ENCODE peak calls at places on chromosomes 11 and 22, in ten cellular contexts. One of them, this sample, is unnamed.

GRCh38 chr11:88175004-88175706 is at the start of gene RAB38:
- DNase-seq in stimulated activated CD4-positive, alpha-beta T cell treated with anti-CD3 and anti-CD28 coated beads, Interleukin-2, amount 100 ng/mL, for 24 hours: peak; percentile 49
- DNase-seq in head of caudate nucleus: no peak
- DNase-seq in activated naive CD4-positive, alpha-beta T cell treated with anti-CD3 and anti-CD28 coated beads for 36 hours: peak; percentile 35
- DNase-seq in NCI-H510A treated with DMSO at 0.1 percent for 48 hours: peak; percentile 62
- DNase-seq in kidney epithelial cell: no peak
- DNase-seq in stomach: peak; percentile 64
- DNase-seq in GDM1: no peak
- DNase-seq in cardiac fibroblast: peak; percentile 20
- DNase-seq in activated naive CD8-positive, alpha-beta T cell treated with anti-CD3 and anti-CD28 coated beads for 36 hours: peak; percentile 58
- DNase-seq in this sample: no peak

GRCh38 chr11:110491577-110492352 is 62.0 kb downstream of the FDX1 start:
- DNase-seq in NCI-H510A treated with DMSO at 0.1 percent for 48 hours: peak; percentile 53
- DNase-seq in stomach: no peak
- DNase-seq in activated naive CD4-positive, alpha-beta T cell treated with anti-CD3 and anti-CD28 coated beads for 36 hours: no peak
- DNase-seq in head of caudate nucleus: no peak
- DNase-seq in cardiac fibroblast: no peak
- DNase-seq in activated naive CD8-positive, alpha-beta T cell treated with anti-CD3 and anti-CD28 coated beads for 36 hours: no peak
- DNase-seq in GDM1: no peak
- DNase-seq in stimulated activated CD4-positive, alpha-beta T cell treated with anti-CD3 and anti-CD28 coated beads, Interleukin-2, amount 100 ng/mL, for 24 hours: no peak
- DNase-seq in kidney epithelial cell: no peak
- DNase-seq in this sample: no peak

GRCh38 chr11:296976-297665 is 2.2 kb downstream of the IFITM5 start:
- DNase-seq in activated naive CD8-positive, alpha-beta T cell treated with anti-CD3 and anti-CD28 coated beads for 36 hours: peak; percentile 59
- DNase-seq in NCI-H510A treated with DMSO at 0.1 percent for 48 hours: no peak
- DNase-seq in activated naive CD4-positive, alpha-beta T cell treated with anti-CD3 and anti-CD28 coated beads for 36 hours: no peak
- DNase-seq in kidney epithelial cell: no peak
- DNase-seq in cardiac fibroblast: no peak
- DNase-seq in stimulated activated CD4-positive, alpha-beta T cell treated with anti-CD3 and anti-CD28 coated beads, Interleukin-2, amount 100 ng/mL, for 24 hours: peak; percentile 14
- DNase-seq in GDM1: no peak
- DNase-seq in head of caudate nucleus: no peak
- DNase-seq in stomach: no peak
- DNase-seq in this sample: peak; percentile 3

GRCh38 chr22:50622723-50623327 is 5.1 kb downstream of the ARSA start:
- DNase-seq in head of caudate nucleus: no peak
- DNase-seq in stimulated activated CD4-positive, alpha-beta T cell treated with anti-CD3 and anti-CD28 coated beads, Interleukin-2, amount 100 ng/mL, for 24 hours: no peak
- DNase-seq in cardiac fibroblast: no peak
- DNase-seq in kidney epithelial cell: no peak
- DNase-seq in stomach: peak; percentile 92
- DNase-seq in activated naive CD4-positive, alpha-beta T cell treated with anti-CD3 and anti-CD28 coated beads for 36 hours: no peak
- DNase-seq in GDM1: no peak
- DNase-seq in activated naive CD8-positive, alpha-beta T cell treated with anti-CD3 and anti-CD28 coated beads for 36 hours: no peak
- DNase-seq in NCI-H510A treated with DMSO at 0.1 percent for 48 hours: peak; percentile 82
- DNase-seq in this sample: no peak

GRCh38 chr11:69569306-69570200 is 71.4 kb upstream of the CCND1 start:
- DNase-seq in stomach: no peak
- DNase-seq in head of caudate nucleus: no peak
- DNase-seq in kidney epithelial cell: no peak
- DNase-seq in activated naive CD8-positive, alpha-beta T cell treated with anti-CD3 and anti-CD28 coated beads for 36 hours: no peak
- DNase-seq in GDM1: no peak
- DNase-seq in NCI-H510A treated with DMSO at 0.1 percent for 48 hours: no peak
- DNase-seq in activated naive CD4-positive, alpha-beta T cell treated with anti-CD3 and anti-CD28 coated beads for 36 hours: no peak
- DNase-seq in stimulated activated CD4-positive, alpha-beta T cell treated with anti-CD3 and anti-CD28 coated beads, Interleukin-2, amount 100 ng/mL, for 24 hours: no peak
- DNase-seq in cardiac fibroblast: no peak
- DNase-seq in this sample: no peak

GRCh38 chr22:37419916-37420655 is 7.2 kb downstream of the ELFN2 start:
- DNase-seq in kidney epithelial cell: no peak
- DNase-seq in cardiac fibroblast: no peak
- DNase-seq in stimulated activated CD4-positive, alpha-beta T cell treated with anti-CD3 and anti-CD28 coated beads, Interleukin-2, amount 100 ng/mL, for 24 hours: peak; percentile 47
- DNase-seq in activated naive CD4-positive, alpha-beta T cell treated with anti-CD3 and anti-CD28 coated beads for 36 hours: peak; percentile 54
- DNase-seq in GDM1: no peak
- DNase-seq in head of caudate nucleus: no peak
- DNase-seq in activated naive CD8-positive, alpha-beta T cell treated with anti-CD3 and anti-CD28 coated beads for 36 hours: peak; percentile 46
- DNase-seq in NCI-H510A treated with DMSO at 0.1 percent for 48 hours: no peak
- DNase-seq in stomach: no peak
- DNase-seq in this sample: no peak

GRCh38 chr11:9633674-9634073 is 30.2 kb upstream of the SWAP70 start:
- DNase-seq in stimulated activated CD4-positive, alpha-beta T cell treated with anti-CD3 and anti-CD28 coated beads, Interleukin-2, amount 100 ng/mL, for 24 hours: no peak
- DNase-seq in NCI-H510A treated with DMSO at 0.1 percent for 48 hours: no peak
- DNase-seq in GDM1: peak; percentile 54
- DNase-seq in head of caudate nucleus: no peak
- DNase-seq in cardiac fibroblast: no peak
- DNase-seq in activated naive CD8-positive, alpha-beta T cell treated with anti-CD3 and anti-CD28 coated beads for 36 hours: no peak
- DNase-seq in stomach: no peak
- DNase-seq in activated naive CD4-positive, alpha-beta T cell treated with anti-CD3 and anti-CD28 coated beads for 36 hours: no peak
- DNase-seq in kidney epithelial cell: no peak
- DNase-seq in this sample: no peak

GRCh38 chr11:36364551-36364950 is 68.5 kb downstream of the PRR5L start:
- DNase-seq in GDM1: no peak
- DNase-seq in stomach: no peak
- DNase-seq in cardiac fibroblast: no peak
- DNase-seq in NCI-H510A treated with DMSO at 0.1 percent for 48 hours: no peak
- DNase-seq in activated naive CD8-positive, alpha-beta T cell treated with anti-CD3 and anti-CD28 coated beads for 36 hours: no peak
- DNase-seq in activated naive CD4-positive, alpha-beta T cell treated with anti-CD3 and anti-CD28 coated beads for 36 hours: no peak
- DNase-seq in stimulated activated CD4-positive, alpha-beta T cell treated with anti-CD3 and anti-CD28 coated beads, Interleukin-2, amount 100 ng/mL, for 24 hours: no peak
- DNase-seq in head of caudate nucleus: no peak
- DNase-seq in kidney epithelial cell: no peak
- DNase-seq in this sample: no peak

GRCh38 chr11:59138643-59139042 is 4.0 kb upstream of the FAM111A start:
- DNase-seq in stimulated activated CD4-positive, alpha-beta T cell treated with anti-CD3 and anti-CD28 coated beads, Interleukin-2, amount 100 ng/mL, for 24 hours: no peak
- DNase-seq in GDM1: no peak
- DNase-seq in kidney epithelial cell: no peak
- DNase-seq in head of caudate nucleus: no peak
- DNase-seq in activated naive CD8-positive, alpha-beta T cell treated with anti-CD3 and anti-CD28 coated beads for 36 hours: no peak
- DNase-seq in activated naive CD4-positive, alpha-beta T cell treated with anti-CD3 and anti-CD28 coated beads for 36 hours: no peak
- DNase-seq in cardiac fibroblast: no peak
- DNase-seq in stomach: no peak
- DNase-seq in NCI-H510A treated with DMSO at 0.1 percent for 48 hours: no peak
- DNase-seq in this sample: no peak

GRCh38 chr22:48889209-48889830 is 938.4 kb downstream of the BRD1 start:
- DNase-seq in head of caudate nucleus: no peak
- DNase-seq in stimulated activated CD4-positive, alpha-beta T cell treated with anti-CD3 and anti-CD28 coated beads, Interleukin-2, amount 100 ng/mL, for 24 hours: no peak
- DNase-seq in GDM1: no peak
- DNase-seq in stomach: no peak
- DNase-seq in kidney epithelial cell: no peak
- DNase-seq in cardiac fibroblast: no peak
- DNase-seq in activated naive CD8-positive, alpha-beta T cell treated with anti-CD3 and anti-CD28 coated beads for 36 hours: no peak
- DNase-seq in activated naive CD4-positive, alpha-beta T cell treated with anti-CD3 and anti-CD28 coated beads for 36 hours: no peak
- DNase-seq in NCI-H510A treated with DMSO at 0.1 percent for 48 hours: no peak
- DNase-seq in this sample: no peak

GRCh38 chr11:105486929-105487328 is 122.9 kb upstream of the GRIA4 start:
- DNase-seq in kidney epithelial cell: no peak
- DNase-seq in stomach: no peak
- DNase-seq in GDM1: no peak
- DNase-seq in head of caudate nucleus: no peak
- DNase-seq in activated naive CD8-positive, alpha-beta T cell treated with anti-CD3 and anti-CD28 coated beads for 36 hours: no peak
- DNase-seq in NCI-H510A treated with DMSO at 0.1 percent for 48 hours: no peak
- DNase-seq in stimulated activated CD4-positive, alpha-beta T cell treated with anti-CD3 and anti-CD28 coated beads, Interleukin-2, amount 100 ng/mL, for 24 hours: no peak
- DNase-seq in cardiac fibroblast: no peak
- DNase-seq in activated naive CD4-positive, alpha-beta T cell treated with anti-CD3 and anti-CD28 coated beads for 36 hours: no peak
- DNase-seq in this sample: no peak

GRCh38 chr22:28909375-28909774 is 26.0 kb downstream of the ZNRF3 start:
- DNase-seq in NCI-H510A treated with DMSO at 0.1 percent for 48 hours: no peak
- DNase-seq in stimulated activated CD4-positive, alpha-beta T cell treated with anti-CD3 and anti-CD28 coated beads, Interleukin-2, amount 100 ng/mL, for 24 hours: peak; percentile 85
- DNase-seq in activated naive CD4-positive, alpha-beta T cell treated with anti-CD3 and anti-CD28 coated beads for 36 hours: peak; percentile 89
- DNase-seq in kidney epithelial cell: no peak
- DNase-seq in GDM1: no peak
- DNase-seq in head of caudate nucleus: no peak
- DNase-seq in stomach: no peak
- DNase-seq in activated naive CD8-positive, alpha-beta T cell treated with anti-CD3 and anti-CD28 coated beads for 36 hours: peak; percentile 76
- DNase-seq in cardiac fibroblast: peak; percentile 31
- DNase-seq in this sample: peak; percentile 41

GRCh38 chr11:101128571-101129202 is 926 bp downstream of the PGR start:
- DNase-seq in cardiac fibroblast: no peak
- DNase-seq in activated naive CD4-positive, alpha-beta T cell treated with anti-CD3 and anti-CD28 coated beads for 36 hours: no peak
- DNase-seq in stomach: no peak
- DNase-seq in GDM1: no peak
- DNase-seq in stimulated activated CD4-positive, alpha-beta T cell treated with anti-CD3 and anti-CD28 coated beads, Interleukin-2, amount 100 ng/mL, for 24 hours: no peak
- DNase-seq in head of caudate nucleus: no peak
- DNase-seq in activated naive CD8-positive, alpha-beta T cell treated with anti-CD3 and anti-CD28 coated beads for 36 hours: no peak
- DNase-seq in NCI-H510A treated with DMSO at 0.1 percent for 48 hours: no peak
- DNase-seq in kidney epithelial cell: no peak
- DNase-seq in this sample: no peak

GRCh38 chr22:25420925-25421904 is 143.3 kb upstream of the GRK3 start:
- DNase-seq in activated naive CD4-positive, alpha-beta T cell treated with anti-CD3 and anti-CD28 coated beads for 36 hours: no peak
- DNase-seq in head of caudate nucleus: no peak
- DNase-seq in GDM1: no peak
- DNase-seq in stomach: no peak
- DNase-seq in stimulated activated CD4-positive, alpha-beta T cell treated with anti-CD3 and anti-CD28 coated beads, Interleukin-2, amount 100 ng/mL, for 24 hours: no peak
- DNase-seq in NCI-H510A treated with DMSO at 0.1 percent for 48 hours: no peak
- DNase-seq in kidney epithelial cell: no peak
- DNase-seq in cardiac fibroblast: peak; percentile 11
- DNase-seq in activated naive CD8-positive, alpha-beta T cell treated with anti-CD3 and anti-CD28 coated beads for 36 hours: no peak
- DNase-seq in this sample: no peak

GRCh38 chr11:83194284-83195175 is 1.0 kb downstream of the ANKRD42 start:
- DNase-seq in cardiac fibroblast: peak; percentile 82
- DNase-seq in activated naive CD8-positive, alpha-beta T cell treated with anti-CD3 and anti-CD28 coated beads for 36 hours: peak; percentile 73
- DNase-seq in kidney epithelial cell: peak; percentile 32
- DNase-seq in stimulated activated CD4-positive, alpha-beta T cell treated with anti-CD3 and anti-CD28 coated beads, Interleukin-2, amount 100 ng/mL, for 24 hours: peak; percentile 59
- DNase-seq in NCI-H510A treated with DMSO at 0.1 percent for 48 hours: no peak
- DNase-seq in stomach: peak; percentile 62
- DNase-seq in head of caudate nucleus: peak; percentile 15
- DNase-seq in activated naive CD4-positive, alpha-beta T cell treated with anti-CD3 and anti-CD28 coated beads for 36 hours: peak; percentile 64
- DNase-seq in GDM1: peak; percentile 54
- DNase-seq in this sample: peak; percentile 48

GRCh38 chr22:50303848-50304527 is 3.5 kb downstream of the PLXNB2 start:
- DNase-seq in activated naive CD8-positive, alpha-beta T cell treated with anti-CD3 and anti-CD28 coated beads for 36 hours: no peak
- DNase-seq in NCI-H510A treated with DMSO at 0.1 percent for 48 hours: no peak
- DNase-seq in GDM1: peak; percentile 30
- DNase-seq in head of caudate nucleus: no peak
- DNase-seq in activated naive CD4-positive, alpha-beta T cell treated with anti-CD3 and anti-CD28 coated beads for 36 hours: no peak
- DNase-seq in stimulated activated CD4-positive, alpha-beta T cell treated with anti-CD3 and anti-CD28 coated beads, Interleukin-2, amount 100 ng/mL, for 24 hours: no peak
- DNase-seq in kidney epithelial cell: no peak
- DNase-seq in stomach: peak; percentile 79
- DNase-seq in cardiac fibroblast: no peak
- DNase-seq in this sample: no peak

GRCh38 chr22:17772249-17772962 is 1.9 kb downstream of the BID start:
- DNase-seq in activated naive CD8-positive, alpha-beta T cell treated with anti-CD3 and anti-CD28 coated beads for 36 hours: no peak
- DNase-seq in activated naive CD4-positive, alpha-beta T cell treated with anti-CD3 and anti-CD28 coated beads for 36 hours: no peak
- DNase-seq in cardiac fibroblast: no peak
- DNase-seq in NCI-H510A treated with DMSO at 0.1 percent for 48 hours: no peak
- DNase-seq in stimulated activated CD4-positive, alpha-beta T cell treated with anti-CD3 and anti-CD28 coated beads, Interleukin-2, amount 100 ng/mL, for 24 hours: no peak
- DNase-seq in GDM1: no peak
- DNase-seq in stomach: no peak
- DNase-seq in head of caudate nucleus: no peak
- DNase-seq in kidney epithelial cell: no peak
- DNase-seq in this sample: no peak

GRCh38 chr11:34299962-34300350 is 57.9 kb downstream of the ABTB2 start:
- DNase-seq in GDM1: no peak
- DNase-seq in head of caudate nucleus: no peak
- DNase-seq in cardiac fibroblast: no peak
- DNase-seq in stimulated activated CD4-positive, alpha-beta T cell treated with anti-CD3 and anti-CD28 coated beads, Interleukin-2, amount 100 ng/mL, for 24 hours: no peak
- DNase-seq in stomach: no peak
- DNase-seq in kidney epithelial cell: no peak
- DNase-seq in NCI-H510A treated with DMSO at 0.1 percent for 48 hours: no peak
- DNase-seq in activated naive CD4-positive, alpha-beta T cell treated with anti-CD3 and anti-CD28 coated beads for 36 hours: no peak
- DNase-seq in activated naive CD8-positive, alpha-beta T cell treated with anti-CD3 and anti-CD28 coated beads for 36 hours: no peak
- DNase-seq in this sample: no peak

This sample was measured in activated CD4-positive, alpha-beta T cell treated with anti-CD3 and anti-CD28 coated beads for 4 hours.